ENCODE peak calls at places on chromosomes 2 and 18, in four cellular contexts. F is endothelial cell of umbilical vein, Q is Peyer's patch, J is HepG2. T is an unnamed sample.

GRCh38 chr2:55087501-55087900 is 37.2 kb upstream of the RTN4 start:
- DNase-seq in F (no peak), Q (no peak), J (no peak), T (no peak)

GRCh38 chr2:45119855-45120254 is 110.6 kb upstream of the SIX2 start:
- DNase-seq in F (no peak), Q (no peak), J (no peak), T (no peak)

GRCh38 chr18:50816767-50817166 is 3.0 kb downstream of the MRO start:
- DNase-seq in F (no peak), Q (peak; percentile 57), J (no peak), T (no peak)

GRCh38 chr2:217539126-217539525 is 463.7 kb downstream of the TNS1 start:
- DNase-seq in F (no peak), Q (no peak), J (no peak), T (no peak)

GRCh38 chr18:13159579-13159978 is 59.0 kb upstream of the LDLRAD4 start:
- DNase-seq in F (peak; percentile 58), Q (no peak), J (peak; percentile 76), T (no peak)

GRCh38 chr2:188665196-188665595 is 309.0 kb upstream of the COL3A1 start:
- DNase-seq in F (peak; percentile 55), Q (no peak), J (no peak), T (no peak)

GRCh38 chr2:219010162-219010756 is 17.0 kb upstream of the CRYBA2 start:
- DNase-seq in F (no peak), Q (no peak), J (peak; percentile 37), T (no peak)

GRCh38 chr2:219344756-219345458 is 12.4 kb upstream of the RESP18 start:
- DNase-seq in F (peak; percentile 48), Q (peak; percentile 25), J (no peak), T (no peak)

GRCh38 chr2:184598313-184599053 is at the start of gene ZNF804A:
- DNase-seq in F (peak; percentile 61), Q (peak; percentile 83), J (no peak), T (no peak)

GRCh38 chr2:128367601-128368359 is 49.1 kb upstream of the HS6ST1 start:
- DNase-seq in F (no peak), Q (no peak), J (no peak), T (no peak)

GRCh38 chr2:39568561-39569006 is 97.1 kb upstream of the TMEM178A start:
- DNase-seq in F (peak; percentile 89), Q (no peak), J (peak; percentile 56), T (no peak)

GRCh38 chr18:1999387-1999786 is 571.9 kb downstream of the METTL4 start:
- DNase-seq in F (no peak), Q (no peak), J (no peak), T (no peak)

GRCh38 chr2:44598330-44598729 is 236.6 kb downstream of the CAMKMT start:
- DNase-seq in F (peak; percentile 43), Q (no peak), J (no peak), T (no peak)

GRCh38 chr2:140210963-140211362 is 1430.8 kb upstream of the NXPH2 start:
- DNase-seq in F (no peak), Q (no peak), J (no peak), T (no peak)

GRCh38 chr2:214856116-214856515 is 46.6 kb upstream of the BARD1 start:
- DNase-seq in F (no peak), Q (no peak), J (no peak), T (no peak)

GRCh38 chr2:61288070-61288841 is 126.3 kb downstream of the C2orf74 start:
- DNase-seq in F (no peak), Q (no peak), J (no peak), T (no peak)

GRCh38 chr2:212791579-212791978 is 253.0 kb upstream of the ERBB4 start:
- DNase-seq in F (no peak), Q (no peak), J (no peak), T (no peak)

GRCh38 chr2:159285929-159286708 is at the start of gene WDSUB1:
- DNase-seq in F (peak; percentile 79), Q (peak; percentile 53), J (peak; percentile 74), T (no peak)

GRCh38 chr18:55869965-55870585 is 282.1 kb upstream of the TCF4 start:
- DNase-seq in F (no peak), Q (no peak), J (no peak), T (no peak)

GRCh38 chr2:111664451-111664850 is 219.5 kb downstream of the ANAPC1 start:
- DNase-seq in F (no peak), Q (no peak), J (no peak), T (no peak)

GRCh38 chr2:233513953-233514655 is 52.5 kb downstream of the USP40 start:
- DNase-seq in F (no peak), Q (peak; percentile 25), J (no peak), T (no peak)

GRCh38 chr2:109597283-109597682 is 16.5 kb downstream of the SEPTIN10 start:
- DNase-seq in F (no peak), Q (no peak), J (no peak), T (no peak)

GRCh38 chr18:41936471-41937134 is 18.4 kb upstream of the PIK3C3 start:
- DNase-seq in F (no peak), Q (no peak), J (no peak), T (no peak)

GRCh38 chr18:24073791-24074190 is 59.2 kb downstream of the TTC39C start:
- DNase-seq in F (no peak), Q (no peak), J (no peak), T (no peak)

GRCh38 chr18:55339990-55340389 is 248.0 kb downstream of the TCF4 start:
- DNase-seq in F (no peak), Q (no peak), J (no peak), T (no peak)

GRCh38 chr18:57539702-57540101 is 46.8 kb downstream of the FECH start:
- DNase-seq in F (no peak), Q (no peak), J (no peak), T (no peak)

GRCh38 chr2:46643951-46644350 is 164.6 kb downstream of the TMEM247 start:
- DNase-seq in F (no peak), Q (no peak), J (no peak), T (no peak)

GRCh38 chr2:20241973-20242726 is 17.2 kb upstream of the SDC1 start:
- DNase-seq in F (no peak), Q (no peak), J (no peak), T (no peak)

GRCh38 chr2:21233178-21233577 is 109.4 kb downstream of the TDRD15 start:
- DNase-seq in F (no peak), Q (no peak), J (no peak), T (no peak)

GRCh38 chr2:236941106-236941505 is 144.6 kb upstream of the COPS8 start:
- DNase-seq in F (no peak), Q (no peak), J (no peak), T (no peak)

GRCh38 chr2:119616421-119616820 is 62.6 kb upstream of the TMEM177 start:
- DNase-seq in F (no peak), Q (no peak), J (no peak), T (no peak)

GRCh38 chr2:236169151-236169721 is 1.1 kb upstream of the GBX2 start:
- DNase-seq in F (peak; percentile 21), Q (no peak), J (no peak), T (no peak)

GRCh38 chr2:231672617-231673347 is 35.5 kb upstream of the PTMA start:
- DNase-seq in F (no peak), Q (peak; percentile 89), J (peak; percentile 71), T (no peak)

GRCh38 chr2:201807452-201807980 is 1.2 kb downstream of the CDK15 start:
- DNase-seq in F (no peak), Q (no peak), J (no peak), T (no peak)

GRCh38 chr18:48795696-48796095 is 155.1 kb downstream of the SMAD7 start:
- DNase-seq in F (no peak), Q (no peak), J (no peak), T (no peak)

GRCh38 chr2:10668402-10669012 is 21.3 kb downstream of the NOL10 start:
- DNase-seq in F (peak; percentile 82), Q (no peak), J (peak; percentile 58), T (no peak)

GRCh38 chr2:113890253-113891235 is 655 bp downstream of the ACTR3 start:
- DNase-seq in F (peak; percentile 78), Q (peak; percentile 81), J (peak; percentile 73), T (no peak)

DNA sequence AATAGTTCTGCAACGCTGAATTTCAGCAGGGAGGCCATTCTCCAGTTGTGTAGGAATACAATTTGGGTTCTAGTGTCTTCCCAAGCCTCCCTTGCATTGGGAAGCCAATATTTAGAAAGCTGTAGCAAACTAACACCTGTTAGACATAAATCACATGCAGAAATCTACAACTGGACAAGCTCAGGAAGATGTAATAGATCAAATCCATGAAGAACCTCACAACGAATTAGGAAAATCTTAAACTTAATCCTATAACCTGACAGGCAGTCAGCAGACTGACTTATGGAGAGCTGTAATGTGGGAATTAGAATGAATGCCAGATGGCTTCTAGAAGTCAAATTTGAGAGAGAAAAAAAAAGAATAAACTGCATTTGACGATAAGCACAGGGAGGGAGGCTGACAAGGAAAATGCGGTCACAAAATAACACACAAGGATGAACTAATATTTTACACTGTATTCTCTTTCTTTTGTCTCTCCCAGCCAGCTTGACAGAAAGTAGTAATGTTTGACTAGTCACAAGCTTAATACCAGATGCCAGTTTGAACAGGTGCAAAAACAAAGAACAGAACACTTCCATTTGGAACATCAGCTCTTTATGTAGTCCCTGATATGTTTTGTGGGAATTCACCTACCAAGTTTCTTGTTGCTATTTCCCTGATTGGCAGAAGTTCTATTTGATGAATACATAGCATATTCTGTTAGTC is 50.8 kb upstream of the FANCL start:
- DNase-seq in F (no peak), Q (no peak), J (no peak), T (no peak)
- H3K27ac ChIP-seq in F (no peak overlapping the region), Q (no peak overlapping the region), J (no peak overlapping the region), T (no peak overlapping the region)

GRCh38 chr2:174587607-174588006 is 10.0 kb downstream of the WIPF1 start:
- DNase-seq in F (no peak), Q (no peak), J (no peak), T (no peak)

GRCh38 chr2:174588463-174588862 is 9.1 kb downstream of the WIPF1 start:
- DNase-seq in F (no peak), Q (no peak), J (no peak), T (no peak)

GRCh38 chr2:174586418-174586817 is 11.2 kb downstream of the WIPF1 start:
- DNase-seq in F (no peak), Q (no peak), J (no peak), T (no peak)

GRCh38 chr2:174585657-174586056 is 11.9 kb downstream of the WIPF1 start:
- DNase-seq in F (no peak), Q (no peak), J (no peak), T (no peak)

DNA sequence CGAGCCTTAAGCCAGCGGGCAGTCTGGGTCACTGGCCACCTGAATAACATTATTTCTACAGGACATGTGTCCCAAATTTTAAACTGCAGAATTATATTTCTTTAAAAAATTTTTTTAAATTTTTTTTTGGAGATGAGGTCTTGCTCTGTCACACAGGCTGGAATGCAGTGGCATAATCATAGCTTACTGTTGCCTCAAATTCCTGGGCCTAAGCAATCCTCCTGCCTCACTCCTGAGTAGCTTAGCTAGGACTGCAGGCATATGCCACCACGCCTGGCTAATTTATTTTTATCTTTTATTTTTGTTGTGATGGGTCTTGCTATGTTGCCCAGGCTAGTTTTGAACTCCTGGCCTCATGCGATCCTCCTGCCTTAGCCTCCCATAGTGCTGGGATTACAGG is 10.7 kb downstream of the WIPF1 start:
- DNase-seq in F (no peak), Q (no peak), J (no peak), T (no peak)
- H3K36me3 ChIP-seq in F (no peaks in the 10 kb centered on the region), Q (no peaks in the 10 kb centered on the region), J (no peaks in the 10 kb centered on the region), T (no peaks in the 10 kb centered on the region)

GRCh38 chr2:179019260-179019659 is 30.7 kb downstream of the CCDC141 start:
- DNase-seq in F (no peak), Q (no peak), J (no peak), T (no peak)
- TF ChIP-seq CTCF in F (no peak), Q (no peak), J (no peak), T (no peak)

GRCh38 chr2:83054751-83055150 is 1404.3 kb downstream of the SUCLG1 start:
- DNase-seq in F (peak; percentile 2), Q (no peak), J (no peak), T (no peak)
- H3K27ac ChIP-seq in F (peak overlapping the region; percentile 97), Q (no peak overlapping the region), J (no peak overlapping the region), T (peak overlapping the region; percentile 87)